ENCODE peak calls at places on chromosomes 6 and 20, in six cellular contexts. F is left cardiac atrium, U is NCI-H1930, M is mesendoderm, I is Right ventricle myocardium superior, B is WERI-Rb-1. W is an unnamed sample.
A peak's percentile ranks its signal among the peaks of the same experiment; 100 is the strongest.

GRCh38 chr6:39260451-39260850 is 31.2 kb upstream of the KCNK5 start:
- DNase-seq in I (no peak), F (no peak), M (no peak), B (no peak), U (no peak), W (peak; percentile 2)

GRCh38 chr6:54010340-54011276 is 100.6 kb upstream of the MLIP start:
- DNase-seq in U (no peak), I (no peak), B (no peak), F (no peak), M (no peak), W (peak; percentile 47)

GRCh38 chr6:120908767-120909166 is 425.5 kb downstream of the TBC1D32 start:
- DNase-seq in M (no peak), B (no peak), U (no peak), I (no peak), F (no peak), W (no peak)

GRCh38 chr6:27502508-27503435 is 29.9 kb upstream of the ZNF184 start:
- DNase-seq in B (peak; percentile 81), I (peak; percentile 77), M (peak; percentile 94), F (peak; percentile 61), U (peak; percentile 24), W (peak; percentile 82)

GRCh38 chr6:163992701-163993100 is 578.2 kb downstream of the QKI start:
- DNase-seq in B (no peak), F (no peak), M (no peak), I (no peak), U (no peak), W (no peak)

GRCh38 chr20:47498606-47499005 is 3.1 kb upstream of the NCOA3 start:
- DNase-seq in M (no peak), F (no peak), U (no peak), I (no peak), B (no peak), W (no peak)

GRCh38 chr6:159691133-159691962 is 1.7 kb downstream of the SOD2 start:
- DNase-seq in I (no peak), U (no peak), B (no peak), F (no peak), M (peak; percentile 58), W (peak; percentile 92)

GRCh38 chr6:54813901-54814300 is 32.7 kb upstream of the FAM83B start:
- DNase-seq in U (no peak), I (no peak), F (no peak), M (no peak), B (no peak), W (no peak)

GRCh38 chr6:23170044-23170443 is 600.7 kb downstream of the HDGFL1 start:
- DNase-seq in B (no peak), I (no peak), F (no peak), U (no peak), M (no peak), W (no peak)

GRCh38 chr6:19128701-19129100 is 708.5 kb upstream of the ID4 start:
- DNase-seq in U (no peak), F (no peak), B (no peak), M (no peak), I (no peak), W (no peak)

W was measured in fibroblast of mammary gland.